ENCODE peak calls at places on chromosome 14, in seven cellular contexts. One of them, this sample, is unnamed.

GRCh38 chr14:91383439-91383838 is 34.2 kb downstream of the CCDC88C start:
- DNase-seq in AG09309: no peak
- DNase-seq in NCI-H1417: no peak
- DNase-seq in CD8-positive, alpha-beta memory T cell: no peak
- DNase-seq in anterior cingulate cortex: no peak
- DNase-seq in breast epithelium: no peak
- DNase-seq in WTC11: peak
- DNase-seq in this sample: peak

GRCh38 chr14:53929871-53930685 is 26.5 kb downstream of the BMP4 start:
- DNase-seq in WTC11: peak
- DNase-seq in CD8-positive, alpha-beta memory T cell: no peak
- DNase-seq in breast epithelium: no peak
- DNase-seq in anterior cingulate cortex: no peak
- DNase-seq in NCI-H1417: peak
- DNase-seq in AG09309: no peak
- DNase-seq in this sample: peak

GRCh38 chr14:101721951-101722661 is 39.4 kb upstream of the PPP2R5C start:
- DNase-seq in AG09309: peak
- DNase-seq in WTC11: no peak
- DNase-seq in CD8-positive, alpha-beta memory T cell: peak
- DNase-seq in breast epithelium: no peak
- DNase-seq in NCI-H1417: no peak
- DNase-seq in anterior cingulate cortex: no peak
- DNase-seq in this sample: peak

GRCh38 chr14:92651793-92652382 is 96.5 kb downstream of the LGMN start:
- DNase-seq in CD8-positive, alpha-beta memory T cell: no peak
- DNase-seq in AG09309: no peak
- DNase-seq in anterior cingulate cortex: no peak
- DNase-seq in WTC11: no peak
- DNase-seq in breast epithelium: no peak
- DNase-seq in NCI-H1417: no peak
- DNase-seq in this sample: no peak

GRCh38 chr14:97179573-97179972 is 382.4 kb downstream of the VRK1 start:
- DNase-seq in WTC11: no peak
- DNase-seq in breast epithelium: no peak
- DNase-seq in CD8-positive, alpha-beta memory T cell: no peak
- DNase-seq in anterior cingulate cortex: no peak
- DNase-seq in NCI-H1417: no peak
- DNase-seq in AG09309: no peak
- DNase-seq in this sample: no peak

GRCh38 chr14:77145975-77146740 is 4.6 kb upstream of the ZDHHC22 start:
- DNase-seq in WTC11: no peak
- DNase-seq in NCI-H1417: no peak
- DNase-seq in AG09309: no peak
- DNase-seq in anterior cingulate cortex: no peak
- DNase-seq in CD8-positive, alpha-beta memory T cell: no peak
- DNase-seq in breast epithelium: no peak
- DNase-seq in this sample: no peak

GRCh38 chr14:103501921-103502669 is 20.5 kb downstream of the CKB start:
- DNase-seq in AG09309: no peak
- DNase-seq in NCI-H1417: no peak
- DNase-seq in CD8-positive, alpha-beta memory T cell: no peak
- DNase-seq in breast epithelium: no peak
- DNase-seq in WTC11: no peak
- DNase-seq in anterior cingulate cortex: no peak
- DNase-seq in this sample: no peak

GRCh38 chr14:67607646-67608045 is 7.6 kb upstream of the PIGH start:
- DNase-seq in CD8-positive, alpha-beta memory T cell: no peak
- DNase-seq in anterior cingulate cortex: no peak
- DNase-seq in WTC11: no peak
- DNase-seq in AG09309: no peak
- DNase-seq in NCI-H1417: no peak
- DNase-seq in breast epithelium: no peak
- DNase-seq in this sample: no peak

GRCh38 chr14:103031566-103031911 is 25.8 kb downstream of the CDC42BPB start:
- DNase-seq in anterior cingulate cortex: no peak
- DNase-seq in NCI-H1417: no peak
- DNase-seq in breast epithelium: peak
- DNase-seq in WTC11: no peak
- DNase-seq in AG09309: no peak
- DNase-seq in CD8-positive, alpha-beta memory T cell: no peak
- DNase-seq in this sample: no peak

GRCh38 chr14:34931206-34931605 is 51.6 kb upstream of the SRP54 start:
- DNase-seq in CD8-positive, alpha-beta memory T cell: no peak
- DNase-seq in AG09309: no peak
- DNase-seq in anterior cingulate cortex: no peak
- DNase-seq in breast epithelium: no peak
- DNase-seq in WTC11: no peak
- DNase-seq in NCI-H1417: no peak
- DNase-seq in this sample: peak

GRCh38 chr14:58637040-58637390 is 747 bp upstream of the DACT1 start:
- DNase-seq in NCI-H1417: no peak
- DNase-seq in breast epithelium: no peak
- DNase-seq in WTC11: no peak
- DNase-seq in AG09309: peak
- DNase-seq in CD8-positive, alpha-beta memory T cell: no peak
- DNase-seq in anterior cingulate cortex: peak
- DNase-seq in this sample: peak

GRCh38 chr14:22296722-22297121 is 292.3 kb downstream of the DAD1 start:
- DNase-seq in anterior cingulate cortex: no peak
- DNase-seq in WTC11: no peak
- DNase-seq in breast epithelium: no peak
- DNase-seq in NCI-H1417: no peak
- DNase-seq in CD8-positive, alpha-beta memory T cell: no peak
- DNase-seq in AG09309: no peak
- DNase-seq in this sample: no peak

GRCh38 chr14:68292467-68293334 is 473.1 kb downstream of the RAD51B start:
- DNase-seq in breast epithelium: no peak
- DNase-seq in WTC11: no peak
- DNase-seq in AG09309: no peak
- DNase-seq in CD8-positive, alpha-beta memory T cell: no peak
- DNase-seq in NCI-H1417: no peak
- DNase-seq in anterior cingulate cortex: no peak
- DNase-seq in this sample: no peak

GRCh38 chr14:35678403-35679028 is 130.6 kb downstream of the RALGAPA1 start:
- DNase-seq in NCI-H1417: no peak
- DNase-seq in WTC11: no peak
- DNase-seq in breast epithelium: no peak
- DNase-seq in AG09309: no peak
- DNase-seq in anterior cingulate cortex: no peak
- DNase-seq in CD8-positive, alpha-beta memory T cell: no peak
- DNase-seq in this sample: no peak

GRCh38 chr14:74960702-74961101 is 5.3 kb upstream of the PGF start:
- DNase-seq in CD8-positive, alpha-beta memory T cell: no peak
- DNase-seq in breast epithelium: no peak
- DNase-seq in anterior cingulate cortex: no peak
- DNase-seq in WTC11: no peak
- DNase-seq in AG09309: no peak
- DNase-seq in NCI-H1417: no peak
- DNase-seq in this sample: no peak

GRCh38 chr14:61418749-61419148 is 97.4 kb downstream of the PRKCH start:
- DNase-seq in AG09309: no peak
- DNase-seq in anterior cingulate cortex: no peak
- DNase-seq in CD8-positive, alpha-beta memory T cell: no peak
- DNase-seq in WTC11: no peak
- DNase-seq in NCI-H1417: no peak
- DNase-seq in breast epithelium: no peak
- DNase-seq in this sample: no peak

GRCh38 chr14:74508292-74508731 is 14.7 kb downstream of the ISCA2 start:
- DNase-seq in NCI-H1417: no peak
- DNase-seq in CD8-positive, alpha-beta memory T cell: no peak
- DNase-seq in anterior cingulate cortex: no peak
- DNase-seq in breast epithelium: no peak
- DNase-seq in WTC11: peak
- DNase-seq in AG09309: no peak
- DNase-seq in this sample: no peak